ENCODE peak calls at places on chromosomes 3 and 15, in five cellular contexts. F is body of pancreas, G is astrocyte of the spinal cord, S is GM20000, O is A549. D is an unnamed sample.

GRCh38 chr15:72197460-72198409 is at the start of gene GRAMD2A:
- DNase-seq in G (peak; percentile 39), S (peak; percentile 87), F (peak; percentile 30), O (no peak), D (peak; percentile 83)

GRCh38 chr3:16897254-16897926 is 12.6 kb downstream of the PLCL2 start:
- DNase-seq in F (no peak), G (no peak), S (no peak), O (no peak), D (peak; percentile 35)

GRCh38 chr3:171644681-171645080 is 165.6 kb downstream of the PLD1 start:
- DNase-seq in S (no peak), G (no peak), F (no peak), O (no peak), D (no peak)

GRCh38 chr3:22045882-22046281 is 294.9 kb upstream of the ZNF385D start:
- DNase-seq in F (no peak), S (no peak), G (no peak), O (no peak), D (no peak)

GRCh38 chr3:42705039-42705767 is 2.6 kb upstream of the HHATL start:
- DNase-seq in S (no peak), O (no peak), F (no peak), G (no peak), D (no peak)

GRCh38 chr3:8532251-8532831 is 30.7 kb downstream of the LMCD1 start:
- DNase-seq in F (no peak), S (no peak), O (peak; percentile 28), G (peak; percentile 32), D (no peak)

GRCh38 chr3:127141921-127142730 is 50.8 kb upstream of the PRR23E start:
- DNase-seq in O (peak; percentile 6), S (no peak), G (no peak), F (peak; percentile 92), D (no peak)

GRCh38 chr15:93835378-93835777 is 396.0 kb upstream of the MCTP2 start:
- DNase-seq in O (no peak), S (no peak), F (no peak), G (no peak), D (no peak)

GRCh38 chr15:90189781-90190467 is 11.2 kb upstream of the SEMA4B start:
- DNase-seq in G (no peak), S (no peak), F (no peak), O (no peak), D (peak; percentile 10)

GRCh38 chr3:172513488-172513887 is 9.7 kb downstream of the TNFSF10 start:
- DNase-seq in G (no peak), F (no peak), S (no peak), O (no peak), D (no peak)

GRCh38 chr3:72043212-72044133 is 258.5 kb upstream of the PROK2 start:
- DNase-seq in F (no peak), O (no peak), G (no peak), S (peak; percentile 38), D (peak; percentile 37)

GRCh38 chr3:29513236-29513635 is 232.4 kb downstream of the RBMS3 start:
- DNase-seq in G (peak; percentile 18), O (no peak), S (no peak), F (no peak), D (no peak)

GRCh38 chr3:52455283-52456168 is at the start of gene NISCH:
- DNase-seq in F (peak; percentile 91), S (peak; percentile 98), O (peak; percentile 60), G (peak; percentile 58), D (peak; percentile 98)

GRCh38 chr15:69300129-69300588 is 1.4 kb downstream of the PAQR5 start:
- DNase-seq in O (no peak), S (no peak), F (peak; percentile 57), G (no peak), D (no peak)

GRCh38 chr3:81643721-81644120 is 117.7 kb downstream of the GBE1 start:
- DNase-seq in O (no peak), G (peak; percentile 42), F (no peak), S (no peak), D (no peak)

GRCh38 chr15:45134682-45135604 is 5.1 kb downstream of the DUOX1 start:
- DNase-seq in O (no peak), F (peak; percentile 60), G (no peak), S (no peak), D (no peak)
- TF ChIP-seq CTCF in O (no peak), F (peak; percentile 32), G (no peak), S (no peak), D (peak; percentile 35)

GRCh38 chr15:48955967-48956366 is 7.8 kb downstream of the SHC4 start:
- DNase-seq in O (no peak), S (no peak), G (no peak), F (no peak), D (no peak)

GRCh38 chr15:48955370-48955769 is 8.3 kb downstream of the SHC4 start:
- DNase-seq in F (no peak), O (no peak), G (no peak), S (no peak), D (no peak)

DNA sequence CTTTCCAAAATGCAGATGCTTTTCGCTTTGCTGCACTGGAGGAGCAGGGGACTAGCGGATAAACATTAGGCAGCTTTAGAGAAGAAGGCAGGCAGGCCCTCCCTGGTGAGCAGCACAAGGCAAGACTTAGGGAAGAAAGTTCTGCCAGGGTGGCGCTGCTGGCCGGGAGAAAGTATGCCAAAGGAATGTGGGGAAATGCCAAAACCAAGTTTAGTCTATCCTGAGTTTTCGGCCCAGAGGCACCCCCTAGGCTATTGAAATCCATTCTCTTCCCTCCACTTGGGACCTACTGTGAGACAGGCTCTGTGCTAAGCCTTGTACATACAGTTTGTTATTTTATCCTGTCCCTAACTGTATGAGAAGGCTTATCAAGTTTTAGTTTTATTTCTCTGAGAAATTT is 9.2 kb downstream of the SHC4 start:
- DNase-seq in G (no peak), F (no peak), O (no peak), S (no peak), D (no peak)
- TF ChIP-seq CTCF in G (no peak), F (no peak), O (no peak), S (no peak), D (no peak)

DNA sequence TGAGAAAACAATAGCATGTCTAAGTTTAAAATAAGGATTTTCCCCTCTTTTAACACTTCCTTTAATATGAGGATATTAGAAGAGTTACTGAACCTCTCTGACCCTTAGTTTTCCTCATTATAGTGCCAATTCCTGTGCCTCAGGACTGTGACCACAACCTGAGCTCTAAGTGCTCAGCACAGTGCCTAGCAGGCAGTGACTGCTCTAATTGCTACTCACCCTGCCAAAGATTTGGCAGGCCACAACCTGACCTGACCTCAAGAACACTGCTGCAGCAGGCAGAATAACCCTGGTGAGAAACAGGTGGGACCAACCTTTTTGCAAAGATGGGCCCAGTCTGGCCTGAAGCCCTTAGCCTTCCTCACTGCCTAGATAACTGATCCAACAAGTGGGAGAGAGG is 35.7 kb downstream of the NBEAL2 start:
- DNase-seq in G (no peak), S (no peak), F (no peak), O (no peak), D (no peak)
- TF ChIP-seq CTCF in G (no peak), S (no peak), F (no peak), O (no peak), D (no peak)

GRCh38 chr3:31103181-31103580 is 208.7 kb upstream of the GADL1 start:
- DNase-seq in F (no peak), G (no peak), O (no peak), S (no peak), D (no peak)
- TF ChIP-seq CTCF in F (no peak), G (no peak), O (no peak), S (no peak), D (no peak)

D was measured in GM10248.